ENCODE peak calls at places on chromosome 9, in six cellular contexts. T, E, P, Z, F and N are unnamed samples.

GRCh38 chr9:127923046-127923445 is 6.2 kb upstream of the ST6GALNAC4 start:
- DNase-seq in T (no peak), E (no peak), P (no peak), Z (no peak), F (no peak), N (no peak)

GRCh38 chr9:131697097-131697496 is 42.8 kb downstream of the RAPGEF1 start:
- DNase-seq in T (peak), E (no peak), P (no peak), Z (no peak), F (peak), N (peak)

GRCh38 chr9:98647236-98647635 is 61.5 kb downstream of the GABBR2 start:
- DNase-seq in T (no peak), E (no peak), P (no peak), Z (no peak), F (no peak), N (no peak)

GRCh38 chr9:136625101-136626065 is 37.3 kb upstream of the EGFL7 start:
- DNase-seq in T (peak), E (no peak), P (peak), Z (no peak), F (peak), N (peak)

GRCh38 chr9:87748895-87749294 is 23.0 kb downstream of the CTSL start:
- DNase-seq in T (no peak), E (no peak), P (no peak), Z (no peak), F (no peak), N (no peak)

GRCh38 chr9:80028501-80028900 is 456.7 kb downstream of the TLE4 start:
- DNase-seq in T (no peak), E (no peak), P (no peak), Z (no peak), F (no peak), N (no peak)

GRCh38 chr9:102237094-102237493 is 498.6 kb upstream of the GRIN3A start:
- DNase-seq in T (no peak), E (no peak), P (no peak), Z (no peak), F (no peak), N (no peak)

GRCh38 chr9:83047839-83048775 is 14.8 kb downstream of the RASEF start:
- DNase-seq in T (no peak), E (no peak), P (no peak), Z (no peak), F (peak), N (peak)

GRCh38 chr9:26746357-26747072 is 146.1 kb downstream of the CAAP1 start:
- DNase-seq in T (no peak), E (peak), P (no peak), Z (no peak), F (no peak), N (no peak)

GRCh38 chr9:125428060-125428481 is 166.4 kb downstream of the GAPVD1 start:
- DNase-seq in T (no peak), E (peak), P (no peak), Z (no peak), F (peak), N (no peak)

GRCh38 chr9:1125741-1126140 is 75.6 kb downstream of the DMRT2 start:
- DNase-seq in T (no peak), E (no peak), P (no peak), Z (no peak), F (no peak), N (no peak)

GRCh38 chr9:109855540-109855939 is 75.5 kb downstream of the PALM2AKAP2 start:
- DNase-seq in T (no peak), E (no peak), P (no peak), Z (no peak), F (no peak), N (no peak)

GRCh38 chr9:109063765-109064164 is 50.5 kb upstream of the CTNNAL1 start:
- DNase-seq in T (no peak), E (peak), P (no peak), Z (no peak), F (no peak), N (no peak)

GRCh38 chr9:91163773-91164471 is 197.8 kb downstream of the AUH start:
- DNase-seq in T (no peak), E (no peak), P (no peak), Z (no peak), F (no peak), N (no peak)

GRCh38 chr9:17531642-17532254 is 47.1 kb upstream of the SH3GL2 start:
- DNase-seq in T (no peak), E (peak), P (no peak), Z (no peak), F (no peak), N (peak)

GRCh38 chr9:88319936-88320747 is 68.1 kb upstream of the SPIN1 start:
- DNase-seq in T (no peak), E (no peak), P (no peak), Z (no peak), F (no peak), N (no peak)

GRCh38 chr9:76162109-76162730 is 232.0 kb downstream of the RFK start:
- DNase-seq in T (peak), E (no peak), P (no peak), Z (no peak), F (no peak), N (no peak)

GRCh38 chr9:113309204-113309813 is 6.1 kb upstream of the RNF183 start:
- DNase-seq in T (no peak), E (peak), P (no peak), Z (no peak), F (no peak), N (no peak)

GRCh38 chr9:104247899-104248460 is 153.9 kb downstream of the SMC2 start:
- DNase-seq in T (no peak), E (no peak), P (no peak), Z (no peak), F (no peak), N (no peak)

GRCh38 chr9:71322311-71322710 is 200.9 kb upstream of the TRPM3 start:
- DNase-seq in T (no peak), E (no peak), P (no peak), Z (no peak), F (no peak), N (no peak)

GRCh38 chr9:132923346-132923902 is 21.0 kb downstream of the TSC1 start:
- DNase-seq in T (no peak), E (no peak), P (no peak), Z (no peak), F (no peak), N (no peak)

GRCh38 chr9:28961625-28962024 is 1388.3 kb upstream of the C9orf72 start:
- DNase-seq in T (no peak), E (no peak), P (no peak), Z (no peak), F (no peak), N (no peak)

GRCh38 chr9:33166263-33167083 is 663 bp downstream of the B4GALT1 start:
- DNase-seq in T (no peak), E (no peak), P (no peak), Z (peak), F (peak), N (peak)

GRCh38 chr9:92048924-92049625 is 66.1 kb downstream of the SPTLC1 start:
- DNase-seq in T (no peak), E (no peak), P (no peak), Z (no peak), F (no peak), N (no peak)

GRCh38 chr9:14769235-14769580 is 46.7 kb upstream of the CER1 start:
- DNase-seq in T (no peak), E (peak), P (no peak), Z (no peak), F (no peak), N (no peak)

GRCh38 chr9:81607593-81608288 is 81.6 kb downstream of the TLE1 start:
- DNase-seq in T (no peak), E (no peak), P (no peak), Z (no peak), F (no peak), N (no peak)

GRCh38 chr9:5592904-5593303 is 36.0 kb upstream of the RIC1 start:
- DNase-seq in T (no peak), E (no peak), P (no peak), Z (no peak), F (no peak), N (no peak)

GRCh38 chr9:107309271-107309670 is 26.2 kb downstream of the RAD23B start:
- DNase-seq in T (no peak), E (no peak), P (no peak), Z (no peak), F (no peak), N (no peak)

GRCh38 chr9:94870793-94871558 is 144.5 kb downstream of the AOPEP start:
- DNase-seq in T (no peak), E (no peak), P (peak), Z (no peak), F (peak), N (peak)

GRCh38 chr9:28093141-28093540 is 519.9 kb upstream of the C9orf72 start:
- DNase-seq in T (no peak), E (no peak), P (no peak), Z (no peak), F (no peak), N (no peak)

GRCh38 chr9:13857521-13857920 is 456.4 kb downstream of the NFIB start:
- DNase-seq in T (no peak), E (no peak), P (no peak), Z (no peak), F (no peak), N (no peak)

GRCh38 chr9:31089822-31090221 is 1294.6 kb upstream of the ACO1 start:
- DNase-seq in T (no peak), E (no peak), P (no peak), Z (no peak), F (no peak), N (no peak)

GRCh38 chr9:112174965-112175795 is at the start of gene SUSD1:
- DNase-seq in T (peak), E (no peak), P (no peak), Z (peak), F (peak), N (no peak)

GRCh38 chr9:113674436-113674835 is 201.7 kb upstream of the ZNF618 start:
- DNase-seq in T (no peak), E (no peak), P (no peak), Z (no peak), F (no peak), N (no peak)

GRCh38 chr9:105842023-105842644 is 147.8 kb downstream of the TMEM38B start:
- DNase-seq in T (no peak), E (peak), P (no peak), Z (no peak), F (no peak), N (no peak)

GRCh38 chr9:8855046-8855445 is 1055.5 kb upstream of the DMAC1 start:
- DNase-seq in T (no peak), E (no peak), P (no peak), Z (no peak), F (no peak), N (no peak)

DNA sequence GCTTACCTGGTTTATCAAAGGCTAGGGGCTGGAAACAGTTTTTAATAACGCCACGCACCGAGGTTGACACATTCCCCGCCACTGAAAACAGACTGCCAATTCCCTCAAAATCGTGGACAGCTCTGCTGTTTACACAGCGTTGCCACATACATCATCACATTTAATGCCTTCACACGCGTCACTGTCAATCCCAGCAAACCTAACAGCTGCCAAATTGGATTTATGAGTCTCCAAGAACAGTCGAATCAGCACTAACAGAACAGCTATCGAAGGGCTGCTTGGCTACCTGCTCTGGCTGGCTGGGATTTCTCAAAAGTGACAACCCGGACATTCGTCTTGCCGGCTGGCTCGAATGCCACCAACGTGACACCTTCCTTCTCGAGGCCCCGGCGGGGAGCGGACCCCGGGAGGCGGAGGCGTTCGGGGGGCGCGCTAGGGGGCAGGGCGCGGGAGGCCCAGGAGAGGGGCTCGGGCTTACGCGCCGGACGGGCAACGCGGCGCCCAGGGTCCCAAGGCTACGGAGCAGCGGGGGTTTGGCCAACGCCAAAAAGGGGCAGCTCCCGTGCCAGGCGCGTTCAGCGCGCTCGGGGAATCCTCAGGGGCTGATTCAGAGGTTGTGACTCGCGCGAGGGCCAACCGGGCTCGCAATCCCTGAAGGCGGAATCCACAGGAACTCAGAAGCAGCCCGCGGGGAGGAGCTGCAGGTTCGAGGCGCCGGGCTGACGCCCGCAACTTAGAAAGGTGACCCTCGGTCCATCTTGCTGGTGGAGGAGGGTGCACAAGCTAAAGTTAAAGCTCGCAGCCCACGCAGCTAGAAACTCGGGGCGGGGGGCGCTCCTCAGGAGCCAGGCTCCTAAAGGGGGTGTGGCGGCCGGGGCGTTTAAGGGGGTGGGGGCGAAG is 1.2 kb downstream of the CDC14B start:
- DNase-seq in T (peak), E (no peak), P (peak), Z (peak), F (peak), N (no peak)
- TF ChIP-seq POLR2A in T (no peak), E (no peak), P (peak), Z (no peak), F (peak), N (no peak)

GRCh38 chr9:116476935-116477381 is 210.1 kb upstream of the TRIM32 start:
- DNase-seq in T (peak), E (no peak), P (no peak), Z (no peak), F (peak), N (peak)
- H3K27ac ChIP-seq in T (no peak), E (no peak), P (no peak), Z (no peak), F (peak), N (peak)

DNA sequence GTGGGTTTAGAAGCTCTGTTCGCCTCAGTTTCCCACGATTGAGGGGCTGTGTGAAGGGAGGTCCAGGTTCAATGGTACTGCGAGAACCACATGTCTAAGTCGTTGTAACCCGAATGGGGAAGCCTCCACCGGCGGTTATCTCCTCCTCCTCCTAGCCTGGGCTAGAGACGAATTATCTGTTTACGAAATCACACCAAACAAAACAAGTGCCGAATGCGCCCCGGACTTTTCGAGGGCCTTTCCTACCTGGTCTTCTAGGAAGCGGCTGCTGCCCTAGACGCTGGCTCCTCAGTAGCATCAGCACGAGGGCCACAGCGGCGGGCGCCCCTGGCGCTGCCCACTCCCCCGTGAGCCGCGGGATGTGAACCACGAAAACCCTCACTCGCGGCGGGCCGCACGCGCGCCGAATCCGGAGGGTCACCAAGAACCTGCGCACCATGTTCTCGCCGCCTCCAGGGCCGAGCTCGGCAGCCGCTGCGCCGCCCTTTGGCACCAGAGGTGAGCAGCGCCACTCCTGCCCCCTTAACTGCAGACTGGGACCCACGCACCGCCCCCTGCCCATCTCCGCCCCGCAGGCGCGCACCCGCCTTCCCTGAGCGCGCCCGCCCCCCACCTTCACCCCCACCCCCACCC is at the start of gene CDKN2A:
- DNase-seq in T (peak), E (no peak), P (no peak), Z (no peak), F (peak), N (no peak)
- TF ChIP-seq POLR2A in T (no peak), E (peak), P (no peak), Z (no peak), F (no peak), N (no peak)

DNA sequence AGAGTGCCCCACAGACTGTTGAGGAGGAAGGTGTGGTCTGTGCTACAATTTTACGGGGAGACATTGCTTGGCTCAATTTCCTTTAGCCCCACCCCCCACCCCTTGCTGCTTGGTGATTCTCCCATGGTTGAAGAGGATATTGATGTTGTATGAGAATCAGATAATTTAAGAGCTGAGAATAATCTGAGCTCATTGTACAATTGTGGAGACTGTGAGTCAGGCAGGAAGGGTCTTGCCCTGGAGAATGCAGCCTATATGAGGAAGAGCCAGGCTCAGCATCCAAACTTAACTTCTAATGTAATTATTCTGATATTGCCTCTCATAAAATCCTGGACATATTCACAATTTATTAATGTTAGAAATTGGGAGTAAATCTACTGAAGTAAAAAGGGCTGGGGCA is 26.1 kb upstream of the OR2S2 start:
- DNase-seq in T (no peak), E (no peak), P (no peak), Z (no peak), F (no peak), N (no peak)
- H3K27ac ChIP-seq in T (no peak), E (no peak), P (no peak), Z (no peak), F (no peak), N (no peak)